ENCODE peak calls at places on chromosomes 12 and 14, in ten cellular contexts. Y is prostate gland, F is GDM1, D is ELR, V is amniotic stem cell, J is kidney tubule cell, S is renal cortical epithelial cell, T is brain microvascular endothelial cell, K is neural crest cell, I is GM03348. C is an unnamed sample.

GRCh38 chr12:109064143-109064542 is 11.8 kb downstream of the USP30 start:
- DNase-seq in Y (no peak), F (no peak), D (no peak), V (no peak), J (no peak), S (no peak), T (no peak), K (no peak), I (no peak), C (no peak)

GRCh38 chr12:38736821-38737220 is 168.6 kb downstream of the CPNE8 start:
- DNase-seq in Y (no peak), F (no peak), D (no peak), V (no peak), J (no peak), S (no peak), T (no peak), K (no peak), I (no peak), C (no peak)

GRCh38 chr12:68750506-68750905 is 4.5 kb downstream of the SLC35E3 start:
- DNase-seq in Y (no peak), F (no peak), D (no peak), V (no peak), J (no peak), S (no peak), T (no peak), K (no peak), I (no peak), C (no peak)

GRCh38 chr12:99529966-99530365 is 117.6 kb upstream of the GARIN6 start:
- DNase-seq in Y (no peak), F (no peak), D (peak), V (no peak), J (peak), S (peak), T (peak), K (no peak), I (peak), C (no peak)

GRCh38 chr12:71551529-71551928 is 111.9 kb downstream of the LGR5 start:
- DNase-seq in Y (no peak), F (no peak), D (peak), V (peak), J (peak), S (peak), T (no peak), K (no peak), I (peak), C (peak)

GRCh38 chr14:77120771-77121743 is 20.5 kb downstream of the ZDHHC22 start:
- DNase-seq in Y (no peak), F (no peak), D (no peak), V (no peak), J (peak), S (peak), T (no peak), K (no peak), I (no peak), C (no peak)

GRCh38 chr14:32711103-32711680 is 227.5 kb upstream of the NPAS3 start:
- DNase-seq in Y (peak), F (no peak), D (peak), V (peak), J (peak), S (peak), T (peak), K (peak), I (peak), C (peak)

GRCh38 chr12:131773582-131774221 is 54.5 kb upstream of the MMP17 start:
- DNase-seq in Y (no peak), F (no peak), D (no peak), V (no peak), J (no peak), S (no peak), T (no peak), K (no peak), I (no peak), C (no peak)

GRCh38 chr12:132584472-132584871 is 25.9 kb downstream of the LRCOL1 start:
- DNase-seq in Y (no peak), F (no peak), D (no peak), V (no peak), J (no peak), S (no peak), T (no peak), K (no peak), I (no peak), C (no peak)

GRCh38 chr12:33967760-33968159 is 54.5 kb upstream of the ALG10 start:
- DNase-seq in Y (no peak), F (no peak), D (no peak), V (no peak), J (no peak), S (peak), T (no peak), K (no peak), I (no peak), C (no peak)

GRCh38 chr14:76957224-76957881 is 71.2 kb downstream of the IRF2BPL start:
- DNase-seq in Y (no peak), F (no peak), D (no peak), V (no peak), J (peak), S (no peak), T (no peak), K (no peak), I (no peak), C (no peak)

GRCh38 chr12:109461049-109461845 is 15.9 kb downstream of the KCTD10 start:
- DNase-seq in Y (no peak), F (no peak), D (peak), V (no peak), J (peak), S (peak), T (peak), K (no peak), I (peak), C (peak)

GRCh38 chr12:88854260-88854659 is 274.0 kb upstream of the KITLG start:
- DNase-seq in Y (no peak), F (no peak), D (peak), V (peak), J (peak), S (peak), T (peak), K (no peak), I (peak), C (peak)

GRCh38 chr12:13187399-13187798 is 9.1 kb upstream of the EMP1 start:
- DNase-seq in Y (no peak), F (no peak), D (peak), V (no peak), J (peak), S (peak), T (peak), K (no peak), I (peak), C (peak)

GRCh38 chr12:60399064-60399463 is 803.2 kb downstream of the SLC16A7 start:
- DNase-seq in Y (no peak), F (no peak), D (no peak), V (no peak), J (no peak), S (no peak), T (no peak), K (no peak), I (no peak), C (no peak)

GRCh38 chr12:93243689-93244513 is 133.8 kb upstream of the NUDT4 start:
- DNase-seq in Y (peak), F (no peak), D (peak), V (no peak), J (peak), S (peak), T (no peak), K (no peak), I (peak), C (peak)

GRCh38 chr12:4766445-4766844 is 46.2 kb downstream of the GALNT8 start:
- DNase-seq in Y (no peak), F (no peak), D (no peak), V (no peak), J (no peak), S (no peak), T (no peak), K (no peak), I (no peak), C (no peak)

GRCh38 chr12:90858261-90858660 is 96.7 kb downstream of the CCER1 start:
- DNase-seq in Y (peak), F (no peak), D (no peak), V (no peak), J (no peak), S (peak), T (no peak), K (no peak), I (no peak), C (no peak)

GRCh38 chr12:2324375-2324774 is 271.6 kb downstream of the CACNA1C start:
- DNase-seq in Y (no peak), F (no peak), D (no peak), V (no peak), J (no peak), S (no peak), T (no peak), K (no peak), I (no peak), C (no peak)

GRCh38 chr14:68283378-68284123 is 464.0 kb downstream of the RAD51B start:
- DNase-seq in Y (no peak), F (peak), D (no peak), V (no peak), J (peak), S (peak), T (no peak), K (no peak), I (no peak), C (no peak)

GRCh38 chr14:77570706-77571293 is 45.6 kb downstream of the SPTLC2 start:
- DNase-seq in Y (no peak), F (no peak), D (no peak), V (no peak), J (no peak), S (no peak), T (no peak), K (no peak), I (no peak), C (no peak)

GRCh38 chr14:74563233-74563585 is 48.8 kb downstream of the LTBP2 start:
- DNase-seq in Y (no peak), F (no peak), D (no peak), V (no peak), J (no peak), S (no peak), T (peak), K (no peak), I (no peak), C (peak)

GRCh38 chr12:10771132-10771733 is 31.2 kb downstream of the TAS2R7 start:
- DNase-seq in Y (no peak), F (no peak), D (peak), V (no peak), J (peak), S (peak), T (peak), K (no peak), I (peak), C (peak)

GRCh38 chr12:114823701-114824100 is 139.7 kb upstream of the TBX3 start:
- DNase-seq in Y (no peak), F (no peak), D (no peak), V (no peak), J (no peak), S (no peak), T (no peak), K (no peak), I (no peak), C (no peak)

GRCh38 chr14:64728856-64729255 is 24.6 kb downstream of the PLEKHG3 start:
- DNase-seq in Y (no peak), F (no peak), D (no peak), V (no peak), J (no peak), S (no peak), T (no peak), K (no peak), I (no peak), C (no peak)

GRCh38 chr14:93729993-93730392 is 58.3 kb downstream of the PRIMA1 start:
- DNase-seq in Y (no peak), F (no peak), D (no peak), V (no peak), J (peak), S (no peak), T (no peak), K (no peak), I (no peak), C (no peak)

GRCh38 chr14:103091041-103091882 is 3.3 kb upstream of the EXOC3L4 start:
- DNase-seq in Y (peak), F (no peak), D (peak), V (no peak), J (peak), S (no peak), T (no peak), K (peak), I (peak), C (no peak)

GRCh38 chr14:35140718-35141581 is 18.6 kb downstream of the PRORP start:
- DNase-seq in Y (no peak), F (no peak), D (peak), V (no peak), J (peak), S (peak), T (no peak), K (no peak), I (peak), C (peak)

GRCh38 chr12:84315926-84316325 is 596.7 kb downstream of the SLC6A15 start:
- DNase-seq in Y (no peak), F (no peak), D (no peak), V (no peak), J (no peak), S (no peak), T (no peak), K (no peak), I (no peak), C (no peak)

GRCh38 chr14:69955855-69956567 is 76.8 kb downstream of the SMOC1 start:
- DNase-seq in Y (no peak), F (no peak), D (no peak), V (no peak), J (no peak), S (no peak), T (no peak), K (no peak), I (no peak), C (no peak)

GRCh38 chr12:120199025-120199424 is 1.9 kb downstream of the RPLP0 start:
- DNase-seq in Y (no peak), F (no peak), D (peak), V (no peak), J (no peak), S (no peak), T (no peak), K (no peak), I (no peak), C (no peak)

GRCh38 chr14:101230161-101230850 is 326.8 kb upstream of the RTL1 start:
- DNase-seq in Y (no peak), F (no peak), D (no peak), V (no peak), J (no peak), S (no peak), T (no peak), K (no peak), I (no peak), C (no peak)

C was measured in foreskin fibroblast.